ENCODE peak calls at places on chromosomes 11 and 22, in seven cellular contexts. P, Q, N, I, T, G and O are unnamed samples.
A peak's percentile ranks its signal among the peaks of the same experiment; 100 is the strongest.

GRCh38 chr11:123069878-123070821 is 8.2 kb upstream of the HSPA8 start:
- DNase-seq in P (no peak), Q (no peak), N (no peak), I (no peak), T (no peak), G (no peak), O (no peak)

GRCh38 chr22:31866918-31867317 is 77.4 kb upstream of the YWHAH start:
- DNase-seq in P (no peak), Q (no peak), N (no peak), I (no peak), T (no peak), G (no peak), O (no peak)

GRCh38 chr11:117482881-117483280 is 155.2 kb downstream of the CEP164 start:
- DNase-seq in P (no peak), Q (no peak), N (no peak), I (no peak), T (no peak), G (no peak), O (no peak)

GRCh38 chr22:42358643-42359558 is 73.3 kb downstream of the NFAM1 start:
- DNase-seq in P (no peak), Q (no peak), N (no peak), I (no peak), T (no peak), G (no peak), O (no peak)

GRCh38 chr11:74820763-74821162 is 72.1 kb downstream of the RNF169 start:
- DNase-seq in P (no peak), Q (peak; percentile 99), N (no peak), I (no peak), T (peak; percentile 52), G (no peak), O (no peak)

GRCh38 chr11:122998727-122999370 is 17.2 kb upstream of the BSX start:
- DNase-seq in P (no peak), Q (no peak), N (no peak), I (no peak), T (no peak), G (no peak), O (no peak)

GRCh38 chr22:17570851-17571631 is 7.7 kb downstream of the SLC25A18 start:
- DNase-seq in P (peak; percentile 78), Q (peak; percentile 83), N (peak; percentile 30), I (no peak), T (peak; percentile 53), G (peak; percentile 70), O (peak; percentile 52)

GRCh38 chr22:27514612-27515011 is 286.9 kb downstream of the MN1 start:
- DNase-seq in P (no peak), Q (no peak), N (no peak), I (no peak), T (no peak), G (peak; percentile 12), O (no peak)

GRCh38 chr22:28435271-28435825 is 244.3 kb downstream of the TTC28 start:
- DNase-seq in P (no peak), Q (no peak), N (peak; percentile 28), I (no peak), T (peak; percentile 47), G (peak; percentile 38), O (peak; percentile 83)

GRCh38 chr22:33515733-33516297 is 404.5 kb downstream of the LARGE1 start:
- DNase-seq in P (no peak), Q (no peak), N (no peak), I (no peak), T (no peak), G (no peak), O (no peak)
- H3K4me3 ChIP-seq in P (no peak overlapping the region), Q (no peak overlapping the region), N (no peak overlapping the region), I (no peak overlapping the region), T (no peak overlapping the region), G (no peak overlapping the region), O (no peak overlapping the region)

GRCh38 chr11:64230209-64230984 is at the start of gene DNAJC4:
- DNase-seq in P (peak; percentile 94), Q (peak; percentile 81), N (peak; percentile 96), I (peak; percentile 88), T (peak; percentile 80), G (peak; percentile 94), O (peak; percentile 93)

GRCh38 chr11:64232182-64233018 is 2.0 kb upstream of the VEGFB start:
- DNase-seq in P (no peak), Q (no peak), N (peak; percentile 30), I (no peak), T (no peak), G (peak; percentile 10), O (no peak)

GRCh38 chr11:64231536-64231935 is 1.2 kb downstream of the DNAJC4 start:
- DNase-seq in P (no peak), Q (no peak), N (peak; percentile 29), I (no peak), T (no peak), G (no peak), O (no peak)

GRCh38 chr11:64229959-64230208 is 464 bp upstream of the DNAJC4 start:
- DNase-seq in P (no peak), Q (no peak), N (no peak), I (no peak), T (no peak), G (no peak), O (no peak)

DNA sequence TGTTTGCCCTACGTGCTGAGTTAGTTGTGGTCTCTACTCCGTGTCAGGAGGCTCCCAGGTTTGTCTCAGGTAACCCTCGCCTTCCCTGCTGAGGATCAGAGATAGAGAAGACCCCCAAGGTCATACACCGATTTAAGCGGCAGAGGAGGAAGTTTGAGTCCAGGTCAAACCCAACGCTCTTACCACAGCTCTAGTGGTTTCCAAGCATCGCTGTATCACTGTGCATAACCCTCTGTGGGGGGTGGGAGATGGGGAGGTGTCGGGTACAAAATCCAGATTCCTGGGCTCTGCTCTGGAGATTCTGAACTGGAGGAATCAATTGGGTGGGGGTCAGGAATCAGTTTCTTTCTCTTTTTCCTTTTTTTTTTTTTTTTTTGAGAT is 627 bp downstream of the DNAJC4 start:
- DNase-seq in P (no peak), Q (no peak), N (no peak), I (no peak), T (no peak), G (peak; percentile 9), O (no peak)
- H3K4me1 ChIP-seq in P (peaks cover 72% of the 10 kb centered on the region), Q (peaks cover 23% of the 10 kb centered on the region), N (peaks cover 20% of the 10 kb centered on the region), I (peaks cover 52% of the 10 kb centered on the region), T (peaks cover 43% of the 10 kb centered on the region), G (peaks cover 3% of the 10 kb centered on the region), O (peaks cover 77% of the 10 kb centered on the region)

GRCh38 chr11:65477271-65478029 is 21.4 kb upstream of the MALAT1 start:
- DNase-seq in P (peak; percentile 97), Q (peak; percentile 92), N (peak; percentile 98), I (peak; percentile 89), T (peak; percentile 95), G (peak; percentile 99), O (peak; percentile 98)

GRCh38 chr11:65476632-65477270 is 22.1 kb upstream of the MALAT1 start:
- DNase-seq in P (peak; percentile 30), Q (no peak), N (peak; percentile 83), I (no peak), T (no peak), G (no peak), O (no peak)

GRCh38 chr11:65482306-65482850 is 16.5 kb upstream of the MALAT1 start:
- DNase-seq in P (no peak), Q (no peak), N (no peak), I (no peak), T (no peak), G (no peak), O (no peak)

GRCh38 chr11:65478411-65479183 is 20.2 kb upstream of the MALAT1 start:
- DNase-seq in P (peak; percentile 51), Q (peak; percentile 73), N (peak; percentile 63), I (no peak), T (no peak), G (peak; percentile 77), O (peak; percentile 55)

GRCh38 chr11:65479184-65480145 is 19.4 kb upstream of the MALAT1 start:
- DNase-seq in P (peak; percentile 86), Q (peak; percentile 95), N (peak; percentile 72), I (no peak), T (peak; percentile 72), G (peak; percentile 74), O (peak; percentile 71)
- TF ChIP-seq CTCF in P (peak; percentile 46), Q (peak; percentile 61), N (no peak), I (no peak), T (peak; percentile 64), G (peak; percentile 13), O (peak; percentile 21)

GRCh38 chr22:45263790-45264269 is 20.9 kb upstream of the UPK3A start:
- DNase-seq in P (peak; percentile 86), Q (peak; percentile 84), N (peak; percentile 63), I (no peak), T (peak; percentile 91), G (peak; percentile 77), O (peak; percentile 72)
- H3K4me3 ChIP-seq in P (no peak overlapping the region), Q (no peak overlapping the region), N (no peak overlapping the region), I (no peak overlapping the region), T (no peak overlapping the region), G (no peak overlapping the region), O (no peak overlapping the region)

GRCh38 chr22:22720724-22721261 is 76.4 kb downstream of the GGTLC2 start:
- DNase-seq in P (peak; percentile 38), Q (no peak), N (no peak), I (no peak), T (peak; percentile 28), G (no peak), O (no peak)
- H3K4me1 ChIP-seq in P (no peaks in the 10 kb centered on the region), Q (peaks cover 13% of the 10 kb centered on the region), N (no peaks in the 10 kb centered on the region), I (peaks cover 25% of the 10 kb centered on the region), T (peaks cover 5% of the 10 kb centered on the region), G (no peaks in the 10 kb centered on the region), O (no peaks in the 10 kb centered on the region)

GRCh38 chr11:58963551-58964075 is 24.3 kb downstream of the GLYATL1 start:
- DNase-seq in P (no peak), Q (peak; percentile 59), N (no peak), I (no peak), T (peak; percentile 89), G (no peak), O (peak; percentile 42)
- TF ChIP-seq CTCF in P (no peak), Q (peak; percentile 19), N (no peak), I (no peak), T (no peak), G (no peak), O (peak; percentile 25)

GRCh38 chr11:119258180-119258579 is 52.0 kb downstream of the CBL start:
- DNase-seq in P (no peak), Q (no peak), N (no peak), I (peak; percentile 27), T (no peak), G (no peak), O (no peak)
- H3K4me3 ChIP-seq in P (no peak overlapping the region), Q (no peak overlapping the region), N (no peak overlapping the region), I (peak overlapping the region; percentile 12), T (no peak overlapping the region), G (no peak overlapping the region), O (no peak overlapping the region)